ENCODE peak calls at places on chromosome 19, in five cellular contexts. H, G, Z, N and D are unnamed samples.

GRCh38 chr19:36054733-36055686 is at the start of gene WDR62:
- DNase-seq in N (peak), H (peak), Z (peak), G (peak), D (peak)

GRCh38 chr19:52336117-52336811 is at the start of gene ZNF610:
- DNase-seq in H (peak), Z (peak), G (peak), N (peak), D (peak)

GRCh38 chr19:35731779-35732405 is 10.4 kb downstream of the IGFLR1 start:
- DNase-seq in N (no peak), Z (no peak), G (no peak), H (no peak), D (no peak)

GRCh38 chr19:49335071-49335783 is at the start of gene CD37:
- DNase-seq in N (peak), G (peak), H (no peak), Z (no peak), D (peak)

GRCh38 chr19:16153582-16154336 is 10.3 kb downstream of the HSH2D start:
- DNase-seq in G (no peak), H (peak), Z (no peak), N (no peak), D (no peak)

GRCh38 chr19:13796301-13797057 is 1.2 kb downstream of the ZSWIM4 start:
- DNase-seq in N (no peak), Z (no peak), G (no peak), H (peak), D (no peak)

GRCh38 chr19:3612901-3613741 is 6.4 kb upstream of the TBXA2R start:
- DNase-seq in Z (no peak), H (no peak), G (no peak), N (no peak), D (no peak)

GRCh38 chr19:18153555-18154134 is 682 bp downstream of the PIK3R2 start:
- DNase-seq in Z (no peak), H (no peak), N (peak), G (peak), D (peak)

GRCh38 chr19:27718262-27718661 is 1494.7 kb downstream of the UQCRFS1 start:
- DNase-seq in N (no peak), Z (no peak), H (no peak), G (no peak), D (no peak)

GRCh38 chr19:11247934-11248333 is 8.5 kb downstream of the ANGPTL8 start:
- DNase-seq in Z (no peak), G (no peak), N (no peak), H (no peak), D (no peak)

GRCh38 chr19:43594710-43595604 is 977 bp downstream of the IRGQ start:
- DNase-seq in G (peak), N (peak), H (peak), Z (no peak), D (peak)

GRCh38 chr19:9935409-9936062 is 779 bp downstream of the OLFM2 start:
- DNase-seq in H (no peak), N (no peak), Z (no peak), G (no peak), D (no peak)

GRCh38 chr19:53432088-53432661 is 391 bp downstream of the ZNF761 start:
- DNase-seq in Z (peak), H (peak), G (peak), N (no peak), D (no peak)

GRCh38 chr19:41993612-41994483 is at the start of gene ATP1A3:
- DNase-seq in Z (peak), G (peak), N (peak), H (peak), D (peak)

GRCh38 chr19:2110822-2111221 is 14.1 kb downstream of the IZUMO4 start:
- DNase-seq in G (no peak), Z (no peak), N (no peak), H (no peak), D (no peak)

GRCh38 chr19:15195381-15195964 is 5.3 kb downstream of the NOTCH3 start:
- DNase-seq in G (no peak), H (peak), N (no peak), Z (peak), D (no peak)

GRCh38 chr19:14089662-14090508 is 666 bp downstream of the SAMD1 start:
- DNase-seq in H (peak), Z (peak), G (peak), N (peak), D (peak)

GRCh38 chr19:45172173-45172572 is 5.9 kb downstream of the TRAPPC6A start:
- DNase-seq in Z (peak), H (no peak), G (no peak), N (no peak), D (no peak)

GRCh38 chr19:54164369-54165068 is 5.0 kb upstream of the LENG1 start:
- DNase-seq in Z (no peak), N (peak), G (peak), H (no peak), D (peak)

GRCh38 chr19:29516358-29516725 is 9.5 kb upstream of the VSTM2B start:
- DNase-seq in H (no peak), Z (no peak), N (no peak), G (no peak), D (no peak)